ENCODE peak calls at places on chromosomes 13 and 19, in six cellular contexts. One of them, this sample, is unnamed.

GRCh38 chr13:84080748-84081530 is 198.7 kb upstream of the SLITRK1 start:
- DNase-seq in PC-3: no peak
- DNase-seq in neural progenitor cell: no peak
- DNase-seq in GM23248: no peak
- DNase-seq in mammary epithelial cell: no peak
- DNase-seq in HCT116: no peak
- DNase-seq in this sample: no peak

GRCh38 chr19:54606891-54607781 is 13.7 kb downstream of the LILRA1 start:
- DNase-seq in mammary epithelial cell: no peak
- DNase-seq in PC-3: no peak
- DNase-seq in GM23248: no peak
- DNase-seq in neural progenitor cell: no peak
- DNase-seq in HCT116: no peak
- DNase-seq in this sample: no peak

GRCh38 chr13:33213797-33214196 is 71.8 kb downstream of the STARD13 start:
- DNase-seq in PC-3: no peak
- DNase-seq in GM23248: peak
- DNase-seq in mammary epithelial cell: no peak
- DNase-seq in HCT116: no peak
- DNase-seq in neural progenitor cell: peak
- DNase-seq in this sample: no peak

GRCh38 chr19:56622374-56622773 is 20.6 kb upstream of the SMIM17 start:
- DNase-seq in neural progenitor cell: no peak
- DNase-seq in HCT116: no peak
- DNase-seq in GM23248: no peak
- DNase-seq in mammary epithelial cell: no peak
- DNase-seq in PC-3: no peak
- DNase-seq in this sample: no peak

GRCh38 chr19:4067396-4068057 is 828 bp upstream of the ZBTB7A start:
- DNase-seq in mammary epithelial cell: no peak
- DNase-seq in PC-3: no peak
- DNase-seq in GM23248: peak
- DNase-seq in HCT116: no peak
- DNase-seq in neural progenitor cell: peak
- DNase-seq in this sample: peak

GRCh38 chr13:21360463-21360862 is 98.6 kb downstream of the ZDHHC20 start:
- DNase-seq in neural progenitor cell: no peak
- DNase-seq in mammary epithelial cell: no peak
- DNase-seq in GM23248: no peak
- DNase-seq in HCT116: no peak
- DNase-seq in PC-3: no peak
- DNase-seq in this sample: no peak

GRCh38 chr19:52102782-52103181 is 7.2 kb upstream of the ZNF841 start:
- DNase-seq in PC-3: no peak
- DNase-seq in GM23248: no peak
- DNase-seq in neural progenitor cell: no peak
- DNase-seq in mammary epithelial cell: no peak
- DNase-seq in HCT116: no peak
- DNase-seq in this sample: no peak

GRCh38 chr13:73129023-73129422 is 70.2 kb downstream of the KLF5 start:
- DNase-seq in PC-3: no peak
- DNase-seq in HCT116: no peak
- DNase-seq in mammary epithelial cell: no peak
- DNase-seq in GM23248: no peak
- DNase-seq in neural progenitor cell: no peak
- DNase-seq in this sample: peak

GRCh38 chr19:11091343-11092153 is 2.3 kb downstream of the LDLR start:
- DNase-seq in HCT116: peak
- DNase-seq in PC-3: peak
- DNase-seq in GM23248: peak
- DNase-seq in neural progenitor cell: no peak
- DNase-seq in mammary epithelial cell: peak
- DNase-seq in this sample: peak

GRCh38 chr19:36113895-36114762 is 546 bp downstream of the POLR2I start:
- DNase-seq in PC-3: peak
- DNase-seq in HCT116: no peak
- DNase-seq in neural progenitor cell: peak
- DNase-seq in mammary epithelial cell: peak
- DNase-seq in GM23248: peak
- DNase-seq in this sample: no peak

GRCh38 chr19:3343619-3344502 is 22.5 kb upstream of the NFIC start:
- DNase-seq in neural progenitor cell: no peak
- DNase-seq in HCT116: peak
- DNase-seq in mammary epithelial cell: peak
- DNase-seq in GM23248: peak
- DNase-seq in PC-3: peak
- DNase-seq in this sample: peak

GRCh38 chr19:44582581-44583265 is 30.6 kb upstream of the IGSF23 start:
- DNase-seq in GM23248: peak
- DNase-seq in HCT116: peak
- DNase-seq in mammary epithelial cell: no peak
- DNase-seq in PC-3: peak
- DNase-seq in neural progenitor cell: peak
- DNase-seq in this sample: peak

GRCh38 chr13:97474581-97474980 is 40.6 kb downstream of the RAP2A start:
- DNase-seq in mammary epithelial cell: no peak
- DNase-seq in neural progenitor cell: no peak
- DNase-seq in GM23248: no peak
- DNase-seq in HCT116: no peak
- DNase-seq in PC-3: no peak
- DNase-seq in this sample: no peak

GRCh38 chr13:20426766-20427448 is 98.8 kb downstream of the CRYL1 start:
- DNase-seq in PC-3: no peak
- DNase-seq in GM23248: peak
- DNase-seq in HCT116: no peak
- DNase-seq in mammary epithelial cell: no peak
- DNase-seq in neural progenitor cell: no peak
- DNase-seq in this sample: no peak

GRCh38 chr19:21143846-21144245 is 2.0 kb downstream of the ZNF431 start:
- DNase-seq in GM23248: peak
- DNase-seq in neural progenitor cell: no peak
- DNase-seq in PC-3: no peak
- DNase-seq in mammary epithelial cell: peak
- DNase-seq in HCT116: peak
- DNase-seq in this sample: no peak

GRCh38 chr13:77381059-77381458 is 54.2 kb upstream of the MYCBP2 start:
- DNase-seq in PC-3: no peak
- DNase-seq in neural progenitor cell: no peak
- DNase-seq in GM23248: no peak
- DNase-seq in HCT116: no peak
- DNase-seq in mammary epithelial cell: no peak
- DNase-seq in this sample: no peak

GRCh38 chr19:38831142-38831605 is 420 bp downstream of the ECH1 start:
- DNase-seq in PC-3: peak
- DNase-seq in HCT116: no peak
- DNase-seq in mammary epithelial cell: peak
- DNase-seq in neural progenitor cell: peak
- DNase-seq in GM23248: peak
- DNase-seq in this sample: peak

GRCh38 chr19:38062959-38063786 is 156.2 kb downstream of the SIPA1L3 start:
- DNase-seq in HCT116: no peak
- DNase-seq in neural progenitor cell: peak
- DNase-seq in GM23248: no peak
- DNase-seq in mammary epithelial cell: no peak
- DNase-seq in PC-3: no peak
- DNase-seq in this sample: no peak

GRCh38 chr19:28488006-28488405 is 724.9 kb downstream of the UQCRFS1 start:
- DNase-seq in neural progenitor cell: peak
- DNase-seq in GM23248: no peak
- DNase-seq in HCT116: no peak
- DNase-seq in mammary epithelial cell: no peak
- DNase-seq in PC-3: no peak
- DNase-seq in this sample: peak

DNA sequence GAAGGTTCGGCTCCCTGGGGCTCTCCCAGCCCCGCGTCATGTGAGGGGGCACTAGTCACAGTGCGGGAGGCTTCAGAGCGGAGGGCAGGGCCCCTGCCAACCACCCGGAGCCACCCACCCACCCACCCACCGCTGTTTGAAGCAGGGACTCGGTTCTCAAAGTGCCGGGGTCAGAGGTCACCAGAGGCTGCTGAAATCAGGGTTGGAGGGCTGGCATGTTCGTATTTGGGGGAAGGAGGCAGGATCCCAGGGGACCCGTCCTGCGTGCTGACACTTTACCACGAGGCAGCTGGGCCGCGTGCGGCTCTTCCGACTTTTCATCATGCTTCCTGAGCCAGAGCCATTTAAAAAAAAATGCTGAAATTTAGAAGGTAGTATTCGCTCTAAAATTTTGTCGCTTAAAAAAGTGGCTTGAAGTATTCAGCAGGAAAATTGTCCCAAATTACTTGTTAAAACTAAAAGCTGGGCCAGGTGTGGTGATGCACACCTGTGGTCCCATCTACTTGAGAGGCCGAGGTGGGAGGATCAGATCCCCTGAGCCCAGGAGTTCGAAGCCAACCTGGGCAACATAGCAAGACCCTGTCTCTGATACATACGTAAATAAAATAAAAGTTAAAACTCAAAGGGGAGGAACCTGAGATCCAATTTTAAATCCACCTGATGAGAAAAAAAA is 21.2 kb downstream of the ATP11A start:
- DNase-seq in neural progenitor cell: no peak
- DNase-seq in PC-3: no peak
- DNase-seq in mammary epithelial cell: no peak
- DNase-seq in HCT116: no peak
- DNase-seq in GM23248: no peak
- DNase-seq in this sample: no peak
- H3K9ac ChIP-seq in neural progenitor cell: no peak
- H3K9ac ChIP-seq in PC-3: peak
- H3K9ac ChIP-seq in mammary epithelial cell: peak
- H3K9ac ChIP-seq in HCT116: peak
- H3K9ac ChIP-seq in GM23248: peak
- H3K9ac ChIP-seq in this sample: no peak

DNA sequence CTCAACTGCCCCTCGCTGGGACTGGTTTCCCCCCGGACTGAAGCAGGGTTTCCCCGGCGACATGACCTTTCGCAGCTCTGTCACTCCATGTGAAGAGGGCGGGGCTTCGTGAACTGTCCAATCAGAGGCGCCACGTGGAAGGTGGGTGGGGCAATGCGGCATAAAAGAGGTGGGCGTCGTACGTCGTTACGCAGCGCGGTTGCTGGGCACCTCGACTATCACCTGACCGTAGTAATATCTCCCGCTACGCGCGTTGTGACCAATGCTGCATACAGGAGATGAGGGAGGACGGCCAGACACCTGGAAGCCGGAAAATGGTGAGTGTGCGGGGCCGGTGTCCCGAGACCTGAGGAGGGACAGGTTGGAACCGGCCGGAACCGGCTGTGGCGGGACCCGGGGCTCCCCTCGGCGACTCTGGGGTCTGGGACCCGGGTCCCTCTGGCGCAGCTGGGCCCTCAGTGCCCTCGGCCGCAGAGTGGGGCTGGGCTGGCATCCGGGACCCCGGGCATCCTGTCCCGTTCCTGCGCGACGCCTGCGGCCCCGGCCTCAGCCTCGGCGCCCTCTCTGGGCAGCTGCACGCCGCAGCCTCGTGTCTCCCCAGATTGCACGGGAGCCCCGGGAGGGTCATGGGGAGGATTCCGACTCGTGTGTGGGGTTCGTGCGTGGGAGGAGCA is 32.1 kb downstream of the ZNF136 start:
- DNase-seq in neural progenitor cell: no peak
- DNase-seq in PC-3: no peak
- DNase-seq in HCT116: no peak
- DNase-seq in mammary epithelial cell: peak
- DNase-seq in GM23248: peak
- DNase-seq in this sample: peak
- H3K27ac ChIP-seq in neural progenitor cell: no peak
- H3K27ac ChIP-seq in PC-3: no peak
- H3K27ac ChIP-seq in HCT116: no peak
- H3K27ac ChIP-seq in mammary epithelial cell: no peak
- H3K27ac ChIP-seq in GM23248: no peak
- H3K27ac ChIP-seq in this sample: peak

DNA sequence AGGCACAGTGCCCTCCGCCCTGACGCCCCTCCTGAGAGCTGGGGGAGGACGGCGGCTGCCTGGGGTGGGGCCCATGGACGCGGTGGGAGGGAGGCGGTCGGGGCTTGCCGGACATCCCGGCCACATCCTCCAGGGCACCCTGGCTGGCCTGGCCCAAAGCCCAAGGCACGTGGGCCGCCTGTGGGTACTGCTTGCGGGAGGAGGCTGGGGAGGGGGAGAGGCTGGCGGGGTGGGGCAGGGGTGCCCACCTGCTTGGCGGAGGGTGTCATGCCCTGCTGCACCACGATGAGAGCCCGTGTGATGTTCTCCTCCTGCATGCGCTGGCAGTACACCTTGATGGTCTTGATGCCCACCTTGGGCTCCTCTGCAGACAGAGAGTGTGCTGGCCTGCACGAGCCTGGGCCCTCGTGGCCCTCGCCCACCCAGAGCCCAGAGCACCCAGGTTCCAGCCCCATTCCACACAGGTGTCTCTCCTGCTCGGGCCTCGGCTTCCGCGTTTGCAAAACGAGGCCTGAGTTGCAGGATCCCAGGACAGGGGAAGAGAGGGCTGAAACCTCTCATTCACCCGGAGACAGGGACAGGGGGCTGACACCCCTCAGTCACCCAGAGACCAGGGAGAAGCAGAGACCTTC is 3.5 kb downstream of the POLR2E start:
- DNase-seq in mammary epithelial cell: no peak
- DNase-seq in HCT116: no peak
- DNase-seq in neural progenitor cell: no peak
- DNase-seq in GM23248: no peak
- DNase-seq in PC-3: no peak
- DNase-seq in this sample: no peak
- H3K9ac ChIP-seq in mammary epithelial cell: no peak
- H3K9ac ChIP-seq in HCT116: no peak
- H3K9ac ChIP-seq in neural progenitor cell: no peak
- H3K9ac ChIP-seq in GM23248: no peak
- H3K9ac ChIP-seq in PC-3: no peak
- H3K9ac ChIP-seq in this sample: no peak

DNA sequence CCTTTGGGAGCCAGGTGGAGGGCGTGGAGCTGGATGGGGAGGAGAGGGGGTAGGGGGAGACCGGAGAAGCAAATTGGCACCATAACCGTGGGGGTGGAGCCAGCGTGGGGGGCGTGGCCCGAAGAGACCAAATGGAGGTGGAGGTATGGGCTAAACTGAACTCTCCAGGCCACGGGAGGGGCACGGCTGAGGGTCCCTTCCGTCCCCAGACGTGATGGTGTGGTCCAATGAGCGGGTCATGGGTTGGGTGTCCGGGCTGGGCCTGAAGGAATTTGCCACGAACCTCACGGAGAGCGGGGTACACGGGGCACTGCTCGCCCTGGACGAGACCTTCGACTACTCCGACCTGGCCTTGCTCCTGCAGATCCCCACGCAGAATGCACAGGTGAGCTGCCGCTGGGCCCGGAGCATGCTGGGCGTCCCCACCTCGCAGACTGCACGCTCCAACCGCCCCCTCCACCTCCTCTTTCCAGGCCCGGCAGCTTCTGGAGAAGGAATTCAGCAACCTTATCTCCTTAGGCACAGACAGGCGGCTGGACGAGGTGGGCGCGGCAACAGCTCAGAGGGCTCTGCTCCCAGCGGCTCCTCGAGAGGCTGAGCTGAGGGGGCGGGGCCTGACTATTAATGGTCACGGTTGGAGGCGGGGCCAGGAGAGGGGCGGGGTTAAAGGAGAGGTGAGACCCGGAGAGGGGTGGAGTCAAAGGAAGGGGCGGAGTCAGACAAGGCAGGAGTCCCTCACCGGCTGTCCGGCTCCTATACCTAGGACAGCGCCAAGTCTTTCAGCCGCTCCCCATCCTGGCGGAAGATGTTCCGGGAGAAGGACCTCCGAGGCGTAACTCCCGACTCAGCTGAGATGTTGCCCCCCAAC is 6.2 kb downstream of the HRC start:
- DNase-seq in PC-3: peak
- DNase-seq in mammary epithelial cell: peak
- DNase-seq in GM23248: peak
- DNase-seq in HCT116: peak
- DNase-seq in neural progenitor cell: peak
- DNase-seq in this sample: peak
- H3K27ac ChIP-seq in PC-3: peak
- H3K27ac ChIP-seq in mammary epithelial cell: no peak
- H3K27ac ChIP-seq in GM23248: no peak
- H3K27ac ChIP-seq in HCT116: peak
- H3K27ac ChIP-seq in neural progenitor cell: no peak
- H3K27ac ChIP-seq in this sample: peak